ENCODE peak calls at places on chromosomes 12 and 14, in eight cellular contexts. N, Y, Q, K, O, B, T and J are unnamed samples.

GRCh38 chr14:99612737-99613330 is 8.8 kb upstream of the CCDC85C start:
- DNase-seq in N (no peak), Y (no peak), Q (no peak), K (no peak), O (no peak), B (no peak), T (no peak), J (no peak)

GRCh38 chr12:103930787-103931536 is 752 bp downstream of the HSP90B1 start:
- DNase-seq in N (peak; percentile 37), Y (peak; percentile 38), Q (peak; percentile 11), K (no peak), O (no peak), B (peak; percentile 6), T (peak; percentile 49), J (peak; percentile 29)

GRCh38 chr12:93569656-93570551 is 2.6 kb upstream of the SOCS2 start:
- DNase-seq in N (peak; percentile 60), Y (peak; percentile 91), Q (peak; percentile 94), K (peak; percentile 87), O (peak; percentile 86), B (peak; percentile 86), T (peak; percentile 90), J (peak; percentile 66)

GRCh38 chr12:46492471-46493351 is 120.1 kb upstream of the SLC38A2 start:
- DNase-seq in N (no peak), Y (no peak), Q (no peak), K (no peak), O (no peak), B (no peak), T (no peak), J (no peak)

GRCh38 chr12:104576980-104577925 is 120.5 kb downstream of the CHST11 start:
- DNase-seq in N (no peak), Y (no peak), Q (no peak), K (no peak), O (no peak), B (no peak), T (no peak), J (no peak)

GRCh38 chr12:106767954-106768501 is 6.5 kb upstream of the RIC8B start:
- DNase-seq in N (no peak), Y (no peak), Q (no peak), K (no peak), O (no peak), B (peak; percentile 39), T (no peak), J (no peak)

GRCh38 chr14:50123062-50123461 is 6.7 kb upstream of the VCPKMT start:
- DNase-seq in N (no peak), Y (no peak), Q (no peak), K (no peak), O (no peak), B (no peak), T (no peak), J (no peak)

GRCh38 chr14:102055181-102055901 is 31.5 kb downstream of the HSP90AA1 start:
- DNase-seq in N (no peak), Y (no peak), Q (no peak), K (no peak), O (no peak), B (no peak), T (no peak), J (no peak)

GRCh38 chr12:4369548-4369947 is 10.0 kb downstream of the FGF23 start:
- DNase-seq in N (no peak), Y (no peak), Q (no peak), K (no peak), O (no peak), B (no peak), T (no peak), J (no peak)

GRCh38 chr14:72678360-72678759 is 215.5 kb downstream of the DPF3 start:
- DNase-seq in N (no peak), Y (no peak), Q (no peak), K (no peak), O (no peak), B (no peak), T (no peak), J (no peak)

GRCh38 chr14:75273272-75274044 is 5.2 kb upstream of the FOS start:
- DNase-seq in N (no peak), Y (peak; percentile 45), Q (no peak), K (no peak), O (no peak), B (no peak), T (no peak), J (no peak)

GRCh38 chr12:12883369-12884001 is 7.9 kb upstream of the GPRC5A start:
- DNase-seq in N (no peak), Y (peak; percentile 60), Q (no peak), K (no peak), O (no peak), B (no peak), T (no peak), J (no peak)

GRCh38 chr12:22377731-22378496 is 43.4 kb upstream of the ST8SIA1 start:
- DNase-seq in N (no peak), Y (no peak), Q (no peak), K (no peak), O (no peak), B (no peak), T (no peak), J (no peak)

GRCh38 chr12:43655586-43655985 is 103.0 kb downstream of the PUS7L start:
- DNase-seq in N (no peak), Y (no peak), Q (no peak), K (no peak), O (no peak), B (no peak), T (no peak), J (no peak)

GRCh38 chr12:109890620-109891019 is 9.5 kb upstream of the TCHP start:
- DNase-seq in N (no peak), Y (no peak), Q (no peak), K (no peak), O (no peak), B (no peak), T (no peak), J (no peak)

GRCh38 chr12:57771271-57771872 is 533 bp downstream of the METTL1 start:
- DNase-seq in N (no peak), Y (peak; percentile 85), Q (peak; percentile 73), K (peak; percentile 59), O (peak; percentile 90), B (peak; percentile 75), T (peak; percentile 89), J (no peak)

GRCh38 chr12:80607361-80608135 is 99.9 kb upstream of the MYF6 start:
- DNase-seq in N (no peak), Y (no peak), Q (no peak), K (no peak), O (no peak), B (no peak), T (no peak), J (no peak)

GRCh38 chr14:89621009-89621421 is 204.0 kb upstream of the FOXN3 start:
- DNase-seq in N (no peak), Y (no peak), Q (no peak), K (no peak), O (peak; percentile 41), B (no peak), T (no peak), J (no peak)

DNA sequence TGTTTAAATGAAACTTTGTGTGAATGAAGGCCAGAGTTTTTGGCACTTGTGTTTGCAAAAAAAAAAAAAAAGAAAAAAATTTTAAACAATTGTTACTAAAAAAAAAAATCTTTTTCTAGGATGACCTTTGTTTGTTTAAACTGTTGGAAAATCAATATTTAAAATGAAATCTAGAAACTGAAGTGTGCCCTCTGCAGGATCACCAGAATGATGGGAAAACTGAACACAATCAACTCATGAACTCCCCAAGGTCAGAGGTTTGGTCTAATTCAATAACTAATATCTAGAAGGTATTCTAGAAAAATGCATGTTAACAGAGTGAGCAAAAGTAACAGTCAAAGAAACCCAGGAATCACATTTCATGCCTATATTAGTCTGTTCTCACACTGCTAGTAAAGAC is 448.9 kb downstream of the FLRT2 start:
- DNase-seq in N (no peak), Y (no peak), Q (no peak), K (no peak), O (no peak), B (no peak), T (no peak), J (no peak)
- TF ChIP-seq CTCF in N (no peak), Y (no peak), Q (no peak), K (peak; percentile 27), O (no peak), B (peak; percentile 21), T (no peak), J (no peak)

GRCh38 chr14:60655114-60655897 is 6.0 kb upstream of the SIX1 start:
- DNase-seq in N (no peak), Y (no peak), Q (no peak), K (no peak), O (peak; percentile 27), B (no peak), T (no peak), J (no peak)

GRCh38 chr14:60657609-60657983 is 8.3 kb upstream of the SIX1 start:
- DNase-seq in N (no peak), Y (no peak), Q (peak; percentile 22), K (no peak), O (peak; percentile 26), B (no peak), T (no peak), J (no peak)

GRCh38 chr14:60658116-60658515 is 8.8 kb upstream of the SIX1 start:
- DNase-seq in N (no peak), Y (no peak), Q (no peak), K (no peak), O (no peak), B (no peak), T (no peak), J (no peak)

GRCh38 chr14:60655898-60656754 is 6.8 kb upstream of the SIX1 start:
- DNase-seq in N (no peak), Y (no peak), Q (peak; percentile 18), K (no peak), O (peak; percentile 42), B (no peak), T (no peak), J (no peak)

GRCh38 chr14:60656755-60657608 is 7.7 kb upstream of the SIX1 start:
- DNase-seq in N (peak; percentile 58), Y (peak; percentile 29), Q (peak; percentile 64), K (peak; percentile 56), O (peak; percentile 85), B (peak; percentile 69), T (no peak), J (no peak)
- TF ChIP-seq CTCF in N (no peak), Y (peak; percentile 19), Q (no peak), K (peak; percentile 45), O (peak; percentile 73), B (peak; percentile 59), T (peak; percentile 53), J (no peak)

GRCh38 chr12:121917950-121918678 is at the start of gene CFAP251:
- DNase-seq in N (peak; percentile 86), Y (peak; percentile 100), Q (peak; percentile 80), K (peak; percentile 83), O (peak; percentile 95), B (peak; percentile 79), T (peak; percentile 94), J (peak; percentile 95)
- TF ChIP-seq CTCF in N (no peak), Y (peak; percentile 86), Q (peak; percentile 64), K (peak; percentile 65), O (peak; percentile 57), B (peak; percentile 68), T (peak; percentile 85), J (peak; percentile 74)

DNA sequence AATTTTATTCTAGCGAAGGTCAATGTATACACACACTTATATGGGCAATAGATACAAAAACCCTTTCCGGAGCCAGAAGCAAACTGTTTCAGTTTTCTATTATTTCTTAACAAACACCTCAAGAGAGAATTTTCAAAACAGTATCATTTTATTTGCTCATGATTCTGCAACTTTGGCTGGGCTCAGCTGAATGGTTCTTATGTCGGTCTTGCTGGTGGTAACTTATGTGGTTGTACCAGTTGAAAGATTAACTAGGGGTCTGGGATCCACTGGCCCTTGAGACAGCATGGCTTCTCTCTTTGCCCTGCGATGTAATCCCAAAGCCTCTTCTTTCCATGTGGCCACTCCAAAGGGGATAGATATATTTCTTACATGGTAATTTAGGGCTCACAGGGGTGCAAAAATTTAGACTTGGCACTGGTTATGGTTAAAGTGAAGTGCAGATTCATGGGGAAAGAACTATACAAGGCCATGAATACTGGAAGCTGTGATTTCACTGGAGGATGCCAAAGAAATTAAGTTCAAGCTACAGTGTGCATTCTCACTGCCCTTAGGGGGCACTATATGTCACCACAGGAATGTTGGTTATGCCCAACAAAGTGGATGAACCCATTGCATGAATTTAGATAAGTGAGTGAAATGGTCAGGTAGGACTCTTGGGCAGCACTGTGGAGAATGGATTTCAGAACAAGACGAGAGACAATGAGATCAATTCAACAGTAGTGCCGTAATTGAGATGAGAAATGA is 94.3 kb upstream of the NAV3 start:
- DNase-seq in N (no peak), Y (no peak), Q (no peak), K (no peak), O (no peak), B (no peak), T (no peak), J (no peak)
- TF ChIP-seq CTCF in N (no peak), Y (no peak), Q (no peak), K (no peak), O (peak; percentile 51), B (no peak), T (no peak), J (no peak)